ENCODE peak calls at places on chromosomes 12 and 14, in nine cellular contexts. X is fibroblast of lung, Y is prostate gland, W is astrocyte, C is pancreas, M is PC-9, J is IMR-90, H is suprapubic skin, V is psoas muscle. P is an unnamed sample. For H3K4me1, the result is how much of the 10 kb centered on the place peaks cover.

GRCh38 chr12:24711056-24711455 is 237.8 kb downstream of the BCAT1 start:
- DNase-seq in V (no peak), C (no peak), H (no peak), W (no peak), J (no peak), Y (no peak), M (no peak), X (no peak), P (no peak)

GRCh38 chr14:68880581-68881105 is 87.8 kb upstream of the ZFP36L1 start:
- DNase-seq in H (no peak), J (no peak), W (no peak), M (no peak), Y (no peak), X (no peak), V (no peak), C (no peak), P (no peak)

GRCh38 chr14:74584966-74585365 is 27.1 kb downstream of the LTBP2 start:
- DNase-seq in C (no peak), H (no peak), Y (no peak), X (no peak), M (no peak), J (no peak), W (no peak), V (no peak), P (no peak)

GRCh38 chr14:102930753-102931579 is 8.5 kb downstream of the AMN start:
- DNase-seq in Y (no peak), W (peak), C (no peak), M (peak), H (no peak), X (peak), J (peak), V (no peak), P (peak)

GRCh38 chr12:121748571-121749265 is 36.2 kb downstream of the TMEM120B start:
- DNase-seq in X (peak), V (peak), Y (no peak), W (peak), C (no peak), J (peak), H (no peak), M (peak), P (no peak)

GRCh38 chr12:131220007-131220685 is 266.4 kb downstream of the ADGRD1 start:
- DNase-seq in V (no peak), Y (no peak), W (no peak), C (no peak), J (no peak), H (peak), M (no peak), X (no peak), P (no peak)

GRCh38 chr12:82838123-82838522 is 151.4 kb downstream of the TMTC2 start:
- DNase-seq in J (no peak), Y (no peak), M (no peak), W (no peak), V (no peak), H (no peak), X (peak), C (no peak), P (no peak)

GRCh38 chr12:1890810-1891209 is 27.6 kb downstream of the CACNA2D4 start:
- DNase-seq in C (peak), W (no peak), H (no peak), M (no peak), Y (no peak), J (no peak), X (no peak), V (no peak), P (no peak)

GRCh38 chr14:50061664-50062437 is 54.5 kb downstream of the VCPKMT start:
- DNase-seq in H (no peak), M (peak), J (peak), X (peak), Y (no peak), W (peak), C (no peak), V (no peak), P (no peak)

GRCh38 chr12:75480469-75480949 is at the start of gene GLIPR1:
- DNase-seq in Y (peak), C (peak), J (peak), V (peak), M (peak), H (peak), W (peak), X (peak), P (peak)
- H3K4me1 ChIP-seq in Y (under half), C (under half), J (under half), V (under half), M (under half), H (under half), W (under half), X (under half), P (under half)

GRCh38 chr12:73187765-73188164 is 915.6 kb downstream of the TRHDE start:
- DNase-seq in W (no peak), M (no peak), C (no peak), Y (no peak), X (no peak), J (no peak), H (no peak), V (no peak), P (no peak)

GRCh38 chr12:73181244-73181643 is 909.1 kb downstream of the TRHDE start:
- DNase-seq in Y (no peak), H (no peak), J (no peak), W (no peak), V (no peak), M (no peak), X (no peak), C (no peak), P (no peak)

GRCh38 chr12:73185403-73185802 is 913.2 kb downstream of the TRHDE start:
- DNase-seq in V (no peak), C (no peak), M (no peak), H (no peak), W (no peak), J (no peak), X (no peak), Y (no peak), P (no peak)

GRCh38 chr12:73180734-73181133 is 908.6 kb downstream of the TRHDE start:
- DNase-seq in H (no peak), C (no peak), V (no peak), X (no peak), J (no peak), W (no peak), Y (no peak), M (no peak), P (no peak)

DNA sequence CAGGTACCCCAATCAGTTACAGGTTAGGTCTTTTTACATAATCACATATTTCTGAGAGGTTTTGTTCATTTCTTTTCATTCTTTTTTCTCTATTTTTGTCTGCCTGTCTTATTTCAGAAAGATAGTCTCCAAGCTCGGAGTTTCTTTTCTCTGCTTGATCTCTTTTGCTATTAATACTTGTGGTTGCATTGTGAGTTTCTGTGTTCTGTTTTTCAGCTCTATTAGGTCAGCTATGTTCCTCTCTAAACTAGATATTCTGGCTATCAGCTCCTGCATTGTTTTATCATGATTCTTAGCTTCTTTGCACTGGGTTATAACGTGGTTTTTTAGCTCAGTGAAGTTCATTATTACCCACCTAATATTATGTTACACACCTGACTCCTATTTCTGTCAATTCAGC is 914.1 kb downstream of the TRHDE start:
- DNase-seq in C (no peak), Y (no peak), V (no peak), H (no peak), X (no peak), J (no peak), M (no peak), W (no peak), P (no peak)
- H3K4me3 ChIP-seq in C (no peak), Y (no peak), V (no peak), H (no peak), X (no peak), J (no peak), M (no peak), W (no peak), P (no peak)

GRCh38 chr12:22615963-22616501 is 8.9 kb upstream of the ETNK1 start:
- DNase-seq in Y (no peak), C (no peak), J (no peak), W (no peak), X (no peak), V (no peak), H (no peak), M (no peak), P (no peak)
- TF ChIP-seq CTCF in Y (no peak), C (no peak), J (no peak), W (no peak), X (no peak), V (no peak), H (no peak), M (no peak), P (no peak)

GRCh38 chr12:104596876-104597833 is 140.4 kb downstream of the CHST11 start:
- DNase-seq in Y (no peak), X (no peak), C (no peak), H (no peak), J (no peak), V (no peak), W (peak), M (peak), P (no peak)
- H3K4me1 ChIP-seq in Y (under half), X (under half), C (under half), H (under half), J (under half), V (under half), W (under half), M (half or more), P (under half)

P was measured in lower lobe of right lung.